ENCODE peak calls at places on chromosomes 2 and 18, in nine cellular contexts. P is cardiac muscle cell, X is Calu3, I is chondrocyte, Y is H1, L is suprapubic skin, C is progenitor cell of endocrine pancreas, W is GM12878, U is H9. T is an unnamed sample.

GRCh38 chr2:27255187-27255586 is 7.7 kb downstream of the SLC30A3 start:
- DNase-seq in P (no peak), X (no peak), I (no peak), Y (no peak), L (no peak), C (no peak), W (no peak), U (no peak), T (no peak)

GRCh38 chr18:31354990-31355389 is 21.6 kb upstream of the DSG4 start:
- DNase-seq in P (no peak), X (no peak), I (no peak), Y (no peak), L (no peak), C (no peak), W (no peak), U (no peak), T (no peak)

GRCh38 chr2:195590866-195591215 is 66.2 kb upstream of the SLC39A10 start:
- DNase-seq in P (peak; percentile 54), X (peak; percentile 27), I (no peak), Y (no peak), L (no peak), C (no peak), W (no peak), U (no peak), T (no peak)

GRCh38 chr18:76349067-76349715 is 145.9 kb downstream of the ZNF516 start:
- DNase-seq in P (peak; percentile 79), X (peak; percentile 70), I (no peak), Y (peak; percentile 86), L (no peak), C (peak; percentile 60), W (no peak), U (peak; percentile 79), T (peak; percentile 61)

GRCh38 chr18:47334966-47335365 is 83.5 kb upstream of the SKOR2 start:
- DNase-seq in P (no peak), X (no peak), I (no peak), Y (no peak), L (no peak), C (no peak), W (no peak), U (no peak), T (no peak)

GRCh38 chr18:23689031-23689615 is at the start of gene LAMA3:
- DNase-seq in P (peak; percentile 46), X (peak; percentile 69), I (no peak), Y (peak; percentile 73), L (no peak), C (peak; percentile 46), W (no peak), U (no peak), T (no peak)

GRCh38 chr2:172429351-172429968 is 2.1 kb downstream of the ITGA6 start:
- DNase-seq in P (peak; percentile 30), X (peak; percentile 17), I (no peak), Y (no peak), L (peak; percentile 35), C (no peak), W (no peak), U (no peak), T (no peak)

GRCh38 chr18:62769216-62769615 is 53.9 kb downstream of the PHLPP1 start:
- DNase-seq in P (no peak), X (no peak), I (no peak), Y (no peak), L (no peak), C (no peak), W (no peak), U (no peak), T (no peak)

GRCh38 chr2:28684142-28684858 is 67.3 kb upstream of the PPP1CB start:
- DNase-seq in P (no peak), X (no peak), I (no peak), Y (no peak), L (no peak), C (no peak), W (no peak), U (no peak), T (no peak)

GRCh38 chr2:128644156-128644555 is 325.5 kb upstream of the HS6ST1 start:
- DNase-seq in P (no peak), X (no peak), I (peak; percentile 72), Y (peak; percentile 57), L (peak; percentile 63), C (no peak), W (no peak), U (peak; percentile 77), T (no peak)

GRCh38 chr18:6557470-6558245 is 142.9 kb upstream of the L3MBTL4 start:
- DNase-seq in P (no peak), X (no peak), I (no peak), Y (no peak), L (peak; percentile 79), C (no peak), W (no peak), U (peak; percentile 75), T (no peak)

GRCh38 chr18:22558945-22559385 is 141.2 kb upstream of the CTAGE1 start:
- DNase-seq in P (peak; percentile 86), X (peak; percentile 73), I (no peak), Y (no peak), L (no peak), C (peak; percentile 48), W (no peak), U (no peak), T (no peak)

GRCh38 chr18:22560283-22560627 is 142.5 kb upstream of the CTAGE1 start:
- DNase-seq in P (no peak), X (no peak), I (no peak), Y (no peak), L (no peak), C (no peak), W (no peak), U (no peak), T (no peak)

GRCh38 chr18:22560797-22561196 is 143.1 kb upstream of the CTAGE1 start:
- DNase-seq in P (no peak), X (no peak), I (no peak), Y (no peak), L (no peak), C (no peak), W (no peak), U (no peak), T (no peak)

GRCh38 chr18:22557160-22557941 is 139.6 kb upstream of the CTAGE1 start:
- DNase-seq in P (peak; percentile 77), X (no peak), I (no peak), Y (no peak), L (no peak), C (no peak), W (no peak), U (no peak), T (no peak)

DNA sequence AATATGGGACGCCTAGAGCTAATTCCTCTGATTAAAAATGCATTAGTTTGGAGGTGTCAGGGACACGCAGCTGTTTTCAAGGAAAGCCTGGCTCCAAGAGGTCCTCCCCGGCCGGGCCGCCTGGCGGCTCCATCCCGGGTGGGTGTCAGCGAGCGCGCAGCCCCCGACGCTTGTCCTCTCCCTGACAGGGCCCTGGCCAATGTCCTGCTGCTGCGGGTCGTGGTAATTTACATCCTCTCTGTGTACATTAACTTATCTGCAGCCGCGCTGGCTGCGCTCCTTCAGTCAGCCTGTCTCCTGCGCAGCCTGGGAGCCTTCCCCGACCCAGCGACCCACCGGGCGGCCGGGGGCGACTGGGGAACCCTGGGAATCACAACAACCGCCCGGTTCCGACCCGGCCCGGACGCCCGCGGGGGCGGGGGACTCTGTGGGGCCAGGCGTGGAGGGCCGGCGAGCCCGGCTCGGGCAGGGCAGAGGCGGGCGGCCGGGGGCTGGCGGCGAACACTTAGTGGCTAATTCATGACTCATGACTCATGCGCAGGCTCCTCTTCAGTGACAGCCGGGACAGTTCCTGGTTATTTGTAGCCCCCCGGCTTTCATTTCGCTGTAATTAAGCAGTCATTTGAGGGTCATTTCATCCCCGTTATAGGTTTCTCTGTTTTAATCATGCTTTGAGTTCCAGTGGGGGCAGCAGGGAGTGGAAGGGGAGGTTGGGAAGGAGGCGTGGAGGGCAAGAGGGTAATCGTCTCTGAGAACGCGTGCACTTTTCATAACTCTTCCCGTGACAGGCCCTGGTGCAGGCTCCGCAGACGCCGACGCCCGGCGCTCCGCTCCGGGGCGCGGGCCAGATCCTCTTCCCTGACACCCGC is 141.9 kb upstream of the CTAGE1 start:
- DNase-seq in P (peak; percentile 85), X (peak; percentile 65), I (no peak), Y (peak; percentile 61), L (no peak), C (peak; percentile 69), W (no peak), U (peak; percentile 48), T (no peak)
- TF ChIP-seq CTCF in P (peak; percentile 36), X (no peak), I (peak; percentile 71), Y (no peak), L (peak; percentile 14), C (peak; percentile 53), W (no peak), U (no peak), T (no peak)

GRCh38 chr2:220051716-220052115 is 424.3 kb downstream of the SLC4A3 start:
- DNase-seq in P (no peak), X (no peak), I (no peak), Y (no peak), L (no peak), C (no peak), W (no peak), U (no peak), T (no peak)

GRCh38 chr2:220057922-220058321 is 430.5 kb downstream of the SLC4A3 start:
- DNase-seq in P (no peak), X (no peak), I (no peak), Y (no peak), L (no peak), C (no peak), W (no peak), U (no peak), T (no peak)

DNA sequence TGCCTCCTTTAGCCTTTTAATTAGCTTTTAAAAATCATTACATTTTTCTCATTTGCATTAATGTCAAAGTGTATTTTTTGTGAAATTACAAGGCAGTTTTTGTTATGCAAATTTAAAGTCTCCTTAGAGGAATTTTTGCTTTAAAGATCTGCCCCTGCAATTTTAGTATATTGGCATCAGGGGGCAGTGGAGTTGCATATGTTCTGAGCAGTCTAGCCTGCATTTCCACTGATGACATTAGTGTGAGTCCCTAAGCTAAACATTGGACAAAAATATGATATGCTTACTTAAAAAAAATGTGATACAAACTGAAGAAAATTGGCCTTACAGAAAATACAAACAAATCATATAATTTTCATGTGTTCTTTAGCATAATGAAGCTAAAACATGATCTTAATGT is 426.5 kb downstream of the SLC4A3 start:
- DNase-seq in P (no peak), X (no peak), I (no peak), Y (no peak), L (no peak), C (no peak), W (no peak), U (no peak), T (no peak)
- TF ChIP-seq CTCF in P (peak; percentile 14), X (no peak), I (peak; percentile 64), Y (no peak), L (no peak), C (peak; percentile 37), W (no peak), U (peak; percentile 71), T (no peak)

DNA sequence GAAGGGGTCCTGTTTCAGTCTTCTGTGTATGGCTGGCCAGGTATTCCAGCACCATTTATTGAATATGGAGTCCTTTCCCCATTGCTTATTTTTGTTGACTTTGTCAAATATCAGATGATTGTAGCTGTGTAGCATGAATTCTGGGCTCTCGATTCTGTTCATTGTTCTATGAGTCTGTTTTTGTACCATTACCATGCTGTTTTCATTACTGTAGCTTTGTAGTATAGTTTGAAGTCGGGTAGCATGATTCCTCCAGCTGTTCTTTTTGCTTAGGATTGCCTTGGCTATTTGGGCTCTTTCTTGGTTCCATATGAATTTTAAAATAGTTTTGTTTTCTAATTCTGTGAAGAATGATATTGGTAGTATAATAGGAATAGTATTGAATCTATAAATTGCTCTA is 6.0 kb downstream of the SH3YL1 start:
- DNase-seq in P (no peak), X (no peak), I (no peak), Y (no peak), L (no peak), C (no peak), W (no peak), U (no peak), T (no peak)
- TF ChIP-seq CTCF in P (no peak), X (no peak), I (no peak), Y (no peak), L (no peak), C (no peak), W (no peak), U (no peak), T (no peak)

GRCh38 chr2:35035883-35036282 is 1319.7 kb upstream of the CRIM1 start:
- DNase-seq in P (no peak), X (no peak), I (no peak), Y (no peak), L (no peak), C (no peak), W (no peak), U (no peak), T (no peak)
- TF ChIP-seq CTCF in P (no peak), X (no peak), I (peak; percentile 29), Y (no peak), L (no peak), C (peak; percentile 17), W (no peak), U (peak; percentile 31), T (no peak)

T was measured in CD14-positive monocyte.